ENCODE peak calls at places on chromosomes 13 and 19, in six cellular contexts. One of them, this sample, is unnamed.

GRCh38 chr13:112999414-113000177 is 30.6 kb downstream of the MCF2L start:
- DNase-seq in adrenal gland: no peak
- DNase-seq in astrocyte: no peak
- DNase-seq in ascending aorta: no peak
- DNase-seq in upper lobe of right lung: no peak
- DNase-seq in IMR-90: no peak
- DNase-seq in this sample: no peak

GRCh38 chr13:20814224-20814910 is 40.6 kb upstream of the EEF1AKMT1 start:
- DNase-seq in adrenal gland: peak; percentile 88
- DNase-seq in astrocyte: peak; percentile 92
- DNase-seq in ascending aorta: peak; percentile 67
- DNase-seq in upper lobe of right lung: peak; percentile 87
- DNase-seq in IMR-90: peak; percentile 96
- DNase-seq in this sample: peak; percentile 88

GRCh38 chr13:110520431-110521295 is 40.9 kb downstream of the RAB20 start:
- DNase-seq in adrenal gland: peak; percentile 94
- DNase-seq in astrocyte: peak; percentile 55
- DNase-seq in ascending aorta: peak; percentile 82
- DNase-seq in upper lobe of right lung: peak; percentile 89
- DNase-seq in IMR-90: peak; percentile 53
- DNase-seq in this sample: peak; percentile 89

GRCh38 chr19:55647732-55648656 is at the start of gene CCDC106:
- DNase-seq in adrenal gland: peak; percentile 75
- DNase-seq in astrocyte: peak; percentile 79
- DNase-seq in ascending aorta: no peak
- DNase-seq in upper lobe of right lung: peak; percentile 86
- DNase-seq in IMR-90: peak; percentile 68
- DNase-seq in this sample: peak; percentile 90

GRCh38 chr13:28707629-28708427 is 10.9 kb downstream of the SLC46A3 start:
- DNase-seq in adrenal gland: no peak
- DNase-seq in astrocyte: peak; percentile 55
- DNase-seq in ascending aorta: no peak
- DNase-seq in upper lobe of right lung: no peak
- DNase-seq in IMR-90: peak; percentile 92
- DNase-seq in this sample: no peak

GRCh38 chr13:106569233-106570095 is 1.5 kb upstream of the ARGLU1 start:
- DNase-seq in adrenal gland: no peak
- DNase-seq in astrocyte: no peak
- DNase-seq in ascending aorta: no peak
- DNase-seq in upper lobe of right lung: no peak
- DNase-seq in IMR-90: no peak
- DNase-seq in this sample: no peak

GRCh38 chr19:49929121-49929610 is at the start of the genes ATF5 and NUP62:
- DNase-seq in adrenal gland: peak; percentile 92
- DNase-seq in astrocyte: peak; percentile 58
- DNase-seq in ascending aorta: peak; percentile 50
- DNase-seq in upper lobe of right lung: peak; percentile 95
- DNase-seq in IMR-90: peak; percentile 75
- DNase-seq in this sample: peak; percentile 96

GRCh38 chr19:42658148-42658547 is 63.4 kb upstream of the CEACAM8 start:
- DNase-seq in adrenal gland: no peak
- DNase-seq in astrocyte: no peak
- DNase-seq in ascending aorta: no peak
- DNase-seq in upper lobe of right lung: no peak
- DNase-seq in IMR-90: peak; percentile 16
- DNase-seq in this sample: no peak

GRCh38 chr13:105665284-105665683 is 870.2 kb downstream of the EFNB2 start:
- DNase-seq in adrenal gland: no peak
- DNase-seq in astrocyte: peak; percentile 91
- DNase-seq in ascending aorta: no peak
- DNase-seq in upper lobe of right lung: no peak
- DNase-seq in IMR-90: peak; percentile 54
- DNase-seq in this sample: no peak

GRCh38 chr13:26584713-26585112 is 27.2 kb downstream of the WASF3 start:
- DNase-seq in adrenal gland: peak; percentile 22
- DNase-seq in astrocyte: peak; percentile 66
- DNase-seq in ascending aorta: no peak
- DNase-seq in upper lobe of right lung: no peak
- DNase-seq in IMR-90: peak; percentile 85
- DNase-seq in this sample: no peak

GRCh38 chr13:43475135-43475534 is 311.6 kb downstream of the ENOX1 start:
- DNase-seq in adrenal gland: no peak
- DNase-seq in astrocyte: no peak
- DNase-seq in ascending aorta: no peak
- DNase-seq in upper lobe of right lung: no peak
- DNase-seq in IMR-90: no peak
- DNase-seq in this sample: no peak

GRCh38 chr13:52851153-52851962 is 2.9 kb upstream of the PCDH8 start:
- DNase-seq in adrenal gland: peak; percentile 16
- DNase-seq in astrocyte: no peak
- DNase-seq in ascending aorta: no peak
- DNase-seq in upper lobe of right lung: peak; percentile 69
- DNase-seq in IMR-90: no peak
- DNase-seq in this sample: peak; percentile 74

GRCh38 chr13:25329706-25330105 is 28.3 kb downstream of the NUP58 start:
- DNase-seq in adrenal gland: no peak
- DNase-seq in astrocyte: peak; percentile 11
- DNase-seq in ascending aorta: no peak
- DNase-seq in upper lobe of right lung: no peak
- DNase-seq in IMR-90: peak; percentile 26
- DNase-seq in this sample: no peak

GRCh38 chr13:100300708-100301107 is 211.8 kb downstream of the PCCA start:
- DNase-seq in adrenal gland: peak; percentile 27
- DNase-seq in astrocyte: no peak
- DNase-seq in ascending aorta: no peak
- DNase-seq in upper lobe of right lung: no peak
- DNase-seq in IMR-90: no peak
- DNase-seq in this sample: no peak

DNA sequence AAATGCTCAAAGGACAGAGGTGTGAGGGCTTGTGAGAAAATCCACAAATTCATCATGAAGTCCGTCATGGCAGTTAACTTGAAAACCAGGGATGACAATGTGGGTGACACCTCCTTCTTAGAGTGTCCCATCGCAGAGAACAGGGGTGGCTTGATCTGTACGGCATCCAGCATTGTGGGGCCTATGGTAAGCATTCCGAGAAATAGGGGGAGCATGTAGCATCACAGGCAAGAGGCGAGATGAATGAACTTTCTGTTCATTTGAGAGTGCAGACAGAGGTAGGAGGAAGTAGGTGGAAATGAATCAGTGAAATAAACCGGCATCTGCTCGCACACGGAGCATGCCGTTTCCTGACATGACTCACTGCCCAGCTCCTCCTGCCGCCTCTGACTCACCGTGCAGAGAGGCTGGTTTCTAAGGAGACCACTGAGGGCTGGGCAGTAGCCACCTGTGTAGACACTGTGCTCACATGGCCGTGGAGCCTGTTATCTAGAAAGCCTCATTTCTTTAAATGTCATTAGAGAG is 339.0 kb downstream of the RFC3 start:
- DNase-seq in adrenal gland: peak; percentile 93
- DNase-seq in astrocyte: peak; percentile 97
- DNase-seq in ascending aorta: peak; percentile 69
- DNase-seq in upper lobe of right lung: peak; percentile 80
- DNase-seq in IMR-90: peak; percentile 95
- DNase-seq in this sample: peak; percentile 91
- H3K4me1 ChIP-seq in adrenal gland: peaks cover 11% of the 10 kb centered on the region
- H3K4me1 ChIP-seq in astrocyte: peaks cover 34% of the 10 kb centered on the region
- H3K4me1 ChIP-seq in ascending aorta: peaks cover 11% of the 10 kb centered on the region
- H3K4me1 ChIP-seq in upper lobe of right lung: peaks cover 4% of the 10 kb centered on the region
- H3K4me1 ChIP-seq in IMR-90: peaks cover 7% of the 10 kb centered on the region
- H3K4me1 ChIP-seq in this sample: no peaks in the 10 kb centered on the region

GRCh38 chr19:7549749-7550148 is 14.2 kb downstream of the PNPLA6 start:
- DNase-seq in adrenal gland: no peak
- DNase-seq in astrocyte: no peak
- DNase-seq in ascending aorta: no peak
- DNase-seq in upper lobe of right lung: peak; percentile 62
- DNase-seq in IMR-90: no peak
- DNase-seq in this sample: no peak
- H3K4me1 ChIP-seq in adrenal gland: no peaks in the 10 kb centered on the region
- H3K4me1 ChIP-seq in astrocyte: no peaks in the 10 kb centered on the region
- H3K4me1 ChIP-seq in ascending aorta: no peaks in the 10 kb centered on the region
- H3K4me1 ChIP-seq in upper lobe of right lung: no peaks in the 10 kb centered on the region
- H3K4me1 ChIP-seq in IMR-90: no peaks in the 10 kb centered on the region
- H3K4me1 ChIP-seq in this sample: no peaks in the 10 kb centered on the region

DNA sequence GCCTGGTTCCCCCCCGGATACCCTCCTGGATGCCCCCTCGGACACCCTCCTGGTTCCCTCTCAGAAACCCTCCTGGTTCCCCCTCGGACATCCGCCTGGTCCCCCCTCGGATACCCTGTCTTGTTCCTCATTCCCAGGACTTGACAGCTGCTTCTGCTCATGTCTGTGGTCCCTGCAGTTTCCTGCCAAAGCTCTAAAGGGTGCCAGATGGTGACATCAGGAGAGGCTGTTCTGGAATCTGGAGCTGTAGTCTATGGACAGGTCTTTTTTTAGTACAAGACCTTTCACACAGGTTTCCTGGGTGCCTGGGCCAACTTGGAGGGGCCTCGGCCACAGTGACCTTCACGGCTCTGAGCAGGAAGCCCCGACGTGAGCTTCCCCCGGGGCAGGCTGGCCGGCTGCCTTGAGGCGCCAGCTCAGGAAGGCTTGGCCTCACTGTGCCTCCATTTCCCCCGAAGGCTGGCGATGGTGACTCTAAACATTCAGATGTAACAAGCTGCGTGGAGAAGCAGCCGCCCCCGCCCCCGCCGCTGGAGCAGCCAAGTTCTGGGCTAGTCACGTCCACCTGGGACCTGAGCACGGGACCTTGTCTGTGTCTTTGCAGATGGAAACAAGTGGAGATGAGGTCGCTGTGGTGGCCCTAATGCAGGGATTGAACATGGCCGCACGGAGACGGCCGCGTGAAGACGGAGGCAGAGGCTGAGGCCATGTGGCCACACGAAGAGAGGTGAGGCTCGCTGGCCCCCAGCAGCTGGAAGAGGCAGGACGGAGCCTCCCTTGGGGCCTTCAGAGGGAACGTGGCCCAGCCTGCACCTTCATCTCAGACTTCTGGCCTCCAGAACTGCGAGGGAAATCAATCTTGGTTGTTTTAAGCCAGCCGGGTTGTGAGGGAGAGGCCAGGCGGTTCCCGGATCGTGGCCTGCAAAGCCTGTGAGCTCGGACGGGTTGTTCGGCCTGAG is 12.7 kb downstream of the SGTA start:
- DNase-seq in adrenal gland: peak; percentile 56
- DNase-seq in astrocyte: no peak
- DNase-seq in ascending aorta: no peak
- DNase-seq in upper lobe of right lung: no peak
- DNase-seq in IMR-90: peak; percentile 47
- DNase-seq in this sample: no peak
- H3K4me1 ChIP-seq in adrenal gland: peaks cover 11% of the 10 kb centered on the region
- H3K4me1 ChIP-seq in astrocyte: peaks cover 1% of the 10 kb centered on the region
- H3K4me1 ChIP-seq in ascending aorta: no peaks in the 10 kb centered on the region
- H3K4me1 ChIP-seq in upper lobe of right lung: peaks cover 14% of the 10 kb centered on the region
- H3K4me1 ChIP-seq in IMR-90: peaks cover 2% of the 10 kb centered on the region
- H3K4me1 ChIP-seq in this sample: peaks cover 22% of the 10 kb centered on the region

GRCh38 chr19:13031917-13032623 is 36.8 kb downstream of the NFIX start:
- DNase-seq in adrenal gland: no peak
- DNase-seq in astrocyte: peak; percentile 68
- DNase-seq in ascending aorta: no peak
- DNase-seq in upper lobe of right lung: no peak
- DNase-seq in IMR-90: peak; percentile 58
- DNase-seq in this sample: no peak
- H3K4me1 ChIP-seq in adrenal gland: peaks cover 12% of the 10 kb centered on the region
- H3K4me1 ChIP-seq in astrocyte: peaks cover 62% of the 10 kb centered on the region
- H3K4me1 ChIP-seq in ascending aorta: peaks cover 34% of the 10 kb centered on the region
- H3K4me1 ChIP-seq in upper lobe of right lung: peaks cover 97% of the 10 kb centered on the region
- H3K4me1 ChIP-seq in IMR-90: peaks cover 33% of the 10 kb centered on the region
- H3K4me1 ChIP-seq in this sample: peaks cover 18% of the 10 kb centered on the region

GRCh38 chr13:41054212-41054877 is 7.0 kb upstream of the WBP4 start:
- DNase-seq in adrenal gland: peak; percentile 30
- DNase-seq in astrocyte: peak; percentile 61
- DNase-seq in ascending aorta: no peak
- DNase-seq in upper lobe of right lung: no peak
- DNase-seq in IMR-90: peak; percentile 64
- DNase-seq in this sample: no peak

GRCh38 chr13:41053384-41053826 is 7.9 kb upstream of the WBP4 start:
- DNase-seq in adrenal gland: no peak
- DNase-seq in astrocyte: no peak
- DNase-seq in ascending aorta: no peak
- DNase-seq in upper lobe of right lung: no peak
- DNase-seq in IMR-90: peak; percentile 49
- DNase-seq in this sample: no peak

GRCh38 chr13:41054919-41055619 is 6.2 kb upstream of the WBP4 start:
- DNase-seq in adrenal gland: no peak
- DNase-seq in astrocyte: no peak
- DNase-seq in ascending aorta: no peak
- DNase-seq in upper lobe of right lung: no peak
- DNase-seq in IMR-90: no peak
- DNase-seq in this sample: no peak

GRCh38 chr13:41050041-41050440 is 11.3 kb upstream of the WBP4 start:
- DNase-seq in adrenal gland: no peak
- DNase-seq in astrocyte: no peak
- DNase-seq in ascending aorta: no peak
- DNase-seq in upper lobe of right lung: no peak
- DNase-seq in IMR-90: no peak
- DNase-seq in this sample: no peak

DNA sequence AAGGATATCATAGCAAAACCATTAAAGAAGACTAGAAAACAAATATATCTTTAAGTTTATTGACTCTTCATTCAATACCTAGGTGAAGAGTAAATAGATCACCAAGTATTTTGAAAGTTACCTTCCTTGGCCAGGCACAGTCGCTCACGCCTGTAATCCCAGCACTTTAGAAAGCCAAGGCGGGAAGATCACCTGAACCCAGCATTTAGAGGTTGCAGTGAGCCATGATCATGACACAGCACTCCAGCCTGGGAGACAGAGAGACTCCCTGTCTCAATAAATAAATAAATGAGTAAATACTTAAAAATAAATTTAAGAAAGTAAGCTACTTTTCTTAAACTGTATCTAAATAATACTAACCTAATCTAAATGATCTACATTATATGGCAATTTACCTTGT is 8.9 kb upstream of the WBP4 start:
- DNase-seq in adrenal gland: no peak
- DNase-seq in astrocyte: no peak
- DNase-seq in ascending aorta: no peak
- DNase-seq in upper lobe of right lung: no peak
- DNase-seq in IMR-90: no peak
- DNase-seq in this sample: no peak
- H3K4me1 ChIP-seq in adrenal gland: peaks cover 30% of the 10 kb centered on the region
- H3K4me1 ChIP-seq in astrocyte: no peaks in the 10 kb centered on the region
- H3K4me1 ChIP-seq in ascending aorta: no peaks in the 10 kb centered on the region
- H3K4me1 ChIP-seq in upper lobe of right lung: peaks cover 60% of the 10 kb centered on the region
- H3K4me1 ChIP-seq in IMR-90: peaks cover 11% of the 10 kb centered on the region
- H3K4me1 ChIP-seq in this sample: peaks cover 6% of the 10 kb centered on the region